ENCODE peak calls at places on chromosome 14, in seven cellular contexts. T, X, H, K, Q, E and D are unnamed samples.

GRCh38 chr14:30242742-30243141 is 315.1 kb upstream of the PRKD1 start:
- DNase-seq in T (no peak), X (no peak), H (no peak), K (no peak), Q (peak), E (no peak), D (no peak)

GRCh38 chr14:89231426-89232113 is 185.5 kb downstream of the FOXN3 start:
- DNase-seq in T (no peak), X (no peak), H (no peak), K (no peak), Q (no peak), E (no peak), D (no peak)

GRCh38 chr14:100039903-100040302 is 25.3 kb upstream of the EVL start:
- DNase-seq in T (no peak), X (no peak), H (no peak), K (no peak), Q (no peak), E (no peak), D (no peak)

GRCh38 chr14:79825046-79825521 is 386.2 kb downstream of the DIO2 start:
- DNase-seq in T (no peak), X (peak), H (no peak), K (no peak), Q (peak), E (peak), D (no peak)

GRCh38 chr14:52918486-52918885 is 32.4 kb downstream of the FERMT2 start:
- DNase-seq in T (no peak), X (peak), H (no peak), K (no peak), Q (peak), E (peak), D (no peak)

GRCh38 chr14:59161571-59162175 is 26.8 kb upstream of the DAAM1 start:
- DNase-seq in T (no peak), X (no peak), H (peak), K (no peak), Q (no peak), E (peak), D (no peak)

GRCh38 chr14:32473476-32473875 is 144.4 kb downstream of the AKAP6 start:
- DNase-seq in T (no peak), X (no peak), H (no peak), K (no peak), Q (peak), E (peak), D (no peak)

GRCh38 chr14:44385906-44386305 is 121.2 kb downstream of the FSCB start:
- DNase-seq in T (no peak), X (no peak), H (no peak), K (no peak), Q (no peak), E (no peak), D (no peak)

GRCh38 chr14:61296707-61297502 is 15.8 kb upstream of the TMEM30B start:
- DNase-seq in T (no peak), X (peak), H (no peak), K (no peak), Q (no peak), E (peak), D (no peak)

GRCh38 chr14:67418368-67419174 is 6.6 kb upstream of the PLEK2 start:
- DNase-seq in T (no peak), X (peak), H (no peak), K (no peak), Q (no peak), E (no peak), D (no peak)

GRCh38 chr14:68238956-68239355 is 419.4 kb downstream of the RAD51B start:
- DNase-seq in T (no peak), X (no peak), H (no peak), K (no peak), Q (no peak), E (no peak), D (no peak)

GRCh38 chr14:67512463-67513134 is 20.5 kb upstream of the PLEKHH1 start:
- DNase-seq in T (no peak), X (no peak), H (no peak), K (no peak), Q (no peak), E (no peak), D (no peak)

GRCh38 chr14:74572829-74573360 is 39.1 kb downstream of the LTBP2 start:
- DNase-seq in T (no peak), X (peak), H (no peak), K (no peak), Q (no peak), E (peak), D (no peak)

GRCh38 chr14:93037354-93037753 is 78.4 kb downstream of the ITPK1 start:
- DNase-seq in T (no peak), X (no peak), H (no peak), K (no peak), Q (no peak), E (no peak), D (no peak)

GRCh38 chr14:102675396-102675795 is 82.9 kb downstream of the RCOR1 start:
- DNase-seq in T (no peak), X (no peak), H (no peak), K (no peak), Q (no peak), E (peak), D (no peak)

GRCh38 chr14:72700338-72701231 is 193.3 kb downstream of the DPF3 start:
- DNase-seq in T (no peak), X (no peak), H (no peak), K (no peak), Q (no peak), E (no peak), D (no peak)

GRCh38 chr14:36105401-36105800 is 71.1 kb downstream of the PTCSC3 start:
- DNase-seq in T (no peak), X (no peak), H (no peak), K (peak), Q (no peak), E (peak), D (no peak)

GRCh38 chr14:34650786-34651584 is 21.0 kb upstream of the SNX6 start:
- DNase-seq in T (no peak), X (peak), H (no peak), K (no peak), Q (peak), E (peak), D (no peak)

GRCh38 chr14:88384653-88385205 is 728 bp upstream of the SPATA7 start:
- DNase-seq in T (no peak), X (no peak), H (no peak), K (no peak), Q (no peak), E (peak), D (no peak)

GRCh38 chr14:68616255-68616902 is 176.5 kb downstream of the ZFP36L1 start:
- DNase-seq in T (no peak), X (peak), H (no peak), K (no peak), Q (no peak), E (peak), D (no peak)

GRCh38 chr14:66070542-66071319 is 415.4 kb upstream of the CCDC196 start:
- DNase-seq in T (peak), X (peak), H (peak), K (peak), Q (no peak), E (peak), D (peak)

GRCh38 chr14:56217380-56218045 is 99.3 kb downstream of the PELI2 start:
- DNase-seq in T (no peak), X (no peak), H (no peak), K (no peak), Q (no peak), E (peak), D (no peak)

GRCh38 chr14:62691613-62692489 is 353.4 kb downstream of the KCNH5 start:
- DNase-seq in T (no peak), X (peak), H (no peak), K (no peak), Q (peak), E (peak), D (no peak)

GRCh38 chr14:93937519-93937918 is 10.4 kb downstream of the FAM181A start:
- DNase-seq in T (no peak), X (no peak), H (no peak), K (no peak), Q (peak), E (no peak), D (no peak)

GRCh38 chr14:79383031-79383430 is 828.3 kb downstream of the DIO2 start:
- DNase-seq in T (no peak), X (no peak), H (no peak), K (no peak), Q (no peak), E (no peak), D (no peak)

GRCh38 chr14:24390696-24391468 is 7.9 kb upstream of the NYNRIN start:
- DNase-seq in T (no peak), X (no peak), H (no peak), K (no peak), Q (no peak), E (peak), D (no peak)

GRCh38 chr14:41586237-41586636 is 20.4 kb upstream of the LRFN5 start:
- DNase-seq in T (no peak), X (no peak), H (no peak), K (no peak), Q (no peak), E (no peak), D (no peak)

GRCh38 chr14:79552778-79553177 is 658.5 kb downstream of the DIO2 start:
- DNase-seq in T (no peak), X (no peak), H (no peak), K (no peak), Q (no peak), E (no peak), D (no peak)

GRCh38 chr14:74917646-74918081 is 5.4 kb downstream of the RPS6KL1 start:
- DNase-seq in T (no peak), X (no peak), H (no peak), K (no peak), Q (no peak), E (no peak), D (no peak)

GRCh38 chr14:83611906-83612305 is 1918.0 kb upstream of the FLRT2 start:
- DNase-seq in T (no peak), X (no peak), H (no peak), K (no peak), Q (no peak), E (no peak), D (no peak)

GRCh38 chr14:98949506-98950135 is 322.4 kb downstream of the BCL11B start:
- DNase-seq in T (no peak), X (no peak), H (no peak), K (no peak), Q (no peak), E (no peak), D (no peak)

GRCh38 chr14:22653012-22653621 is 9.0 kb upstream of the OR6J1 start:
- DNase-seq in T (peak), X (peak), H (peak), K (peak), Q (no peak), E (peak), D (no peak)

GRCh38 chr14:99067141-99067920 is 204.7 kb downstream of the BCL11B start:
- DNase-seq in T (no peak), X (no peak), H (no peak), K (no peak), Q (no peak), E (no peak), D (no peak)

GRCh38 chr14:55913324-55914035 is 204.7 kb upstream of the PELI2 start:
- DNase-seq in T (no peak), X (no peak), H (no peak), K (no peak), Q (no peak), E (peak), D (no peak)

GRCh38 chr14:93960108-93960475 is 16.3 kb downstream of the ASB2 start:
- DNase-seq in T (no peak), X (no peak), H (no peak), K (no peak), Q (no peak), E (peak), D (no peak)

GRCh38 chr14:22570132-22570949 is 18.7 kb downstream of the DAD1 start:
- DNase-seq in T (peak), X (peak), H (peak), K (peak), Q (no peak), E (peak), D (peak)

GRCh38 chr14:76376001-76376404 is at the start of gene ESRRB:
- DNase-seq in T (no peak), X (no peak), H (no peak), K (peak), Q (no peak), E (peak), D (no peak)